ENCODE peak calls at places on chromosomes 12 and 14, in four cellular contexts. C is AG10803, Z is testis, N is HAP-1. S is an unnamed sample.
A peak's percentile ranks its signal among the peaks of the same experiment; 100 is the strongest.

GRCh38 chr14:66141733-66142132 is 344.4 kb upstream of the CCDC196 start:
- DNase-seq in N (no peak), C (no peak), Z (no peak), S (no peak)

GRCh38 chr12:121709478-121709890 is 3.1 kb upstream of the TMEM120B start:
- DNase-seq in N (no peak), Z (no peak), C (peak; percentile 79), S (no peak)

GRCh38 chr14:89813485-89814080 is 140.9 kb downstream of the EFCAB11 start:
- DNase-seq in C (peak; percentile 92), Z (no peak), N (no peak), S (no peak)

GRCh38 chr12:69339999-69340398 is 8.2 kb upstream of the LYZ start:
- DNase-seq in Z (no peak), C (no peak), N (no peak), S (no peak)

GRCh38 chr12:122875590-122876220 is 20.2 kb downstream of the VPS37B start:
- DNase-seq in Z (no peak), N (peak; percentile 67), C (peak; percentile 43), S (no peak)

GRCh38 chr12:124778411-124778810 is 85.3 kb downstream of the SCARB1 start:
- DNase-seq in C (no peak), N (no peak), Z (no peak), S (no peak)

GRCh38 chr12:31890295-31891285 is 68.6 kb upstream of the RESF1 start:
- DNase-seq in Z (no peak), N (no peak), C (no peak), S (no peak)

GRCh38 chr12:113056631-113057488 is at the start of gene DTX1:
- DNase-seq in Z (peak; percentile 58), C (no peak), N (no peak), S (no peak)

GRCh38 chr12:39872425-39872824 is 233.5 kb downstream of the SLC2A13 start:
- DNase-seq in C (no peak), Z (no peak), N (no peak), S (no peak)

GRCh38 chr14:102928412-102929348 is 6.2 kb downstream of the AMN start:
- DNase-seq in N (no peak), Z (peak; percentile 66), C (peak; percentile 17), S (no peak)

GRCh38 chr12:53474819-53475218 is 22.9 kb downstream of the PCBP2 start:
- DNase-seq in N (no peak), Z (no peak), C (no peak), S (no peak)

GRCh38 chr12:79155703-79156102 is 291.1 kb downstream of the SYT1 start:
- DNase-seq in N (no peak), C (peak; percentile 54), Z (no peak), S (no peak)

GRCh38 chr12:2933586-2933985 is 25.6 kb upstream of the TEAD4 start:
- DNase-seq in N (no peak), C (no peak), Z (no peak), S (no peak)

GRCh38 chr12:4107436-4107878 is 166.1 kb upstream of the CCND2 start:
- DNase-seq in C (peak; percentile 39), N (peak; percentile 31), Z (peak; percentile 44), S (peak; percentile 58)

GRCh38 chr12:34363050-34363673 is 340.9 kb downstream of the ALG10 start:
- DNase-seq in Z (no peak), N (no peak), C (no peak), S (no peak)

GRCh38 chr12:24111101-24111500 is 161.6 kb upstream of the SOX5 start:
- DNase-seq in Z (no peak), N (no peak), C (no peak), S (no peak)

GRCh38 chr12:15627995-15628945 is 160.9 kb downstream of the EPS8 start:
- DNase-seq in Z (no peak), C (peak; percentile 85), N (no peak), S (no peak)

GRCh38 chr12:15632708-15633107 is 156.5 kb downstream of the EPS8 start:
- DNase-seq in C (no peak), Z (no peak), N (no peak), S (no peak)

GRCh38 chr12:15631007-15631715 is 158.0 kb downstream of the EPS8 start:
- DNase-seq in Z (no peak), N (no peak), C (peak; percentile 65), S (no peak)

GRCh38 chr12:15629761-15630160 is 159.4 kb downstream of the EPS8 start:
- DNase-seq in N (no peak), C (peak; percentile 63), Z (no peak), S (no peak)

GRCh38 chr12:15629108-15629507 is 160.1 kb downstream of the EPS8 start:
- DNase-seq in Z (peak; percentile 87), C (peak; percentile 94), N (no peak), S (no peak)
- H3K4me3 ChIP-seq in Z (no peak overlapping the region), C (no peak overlapping the region), N (no peak overlapping the region), S (no peak overlapping the region)

GRCh38 chr14:22476005-22476751 is 112.8 kb downstream of the DAD1 start:
- DNase-seq in Z (no peak), N (no peak), C (no peak), S (no peak)
- H3K4me3 ChIP-seq in Z (no peak overlapping the region), N (no peak overlapping the region), C (no peak overlapping the region), S (no peak overlapping the region)

GRCh38 chr12:88638388-88638787 is 58.1 kb upstream of the KITLG start:
- DNase-seq in C (peak; percentile 6), Z (no peak), N (peak; percentile 19), S (no peak)
- H3K4me3 ChIP-seq in C (no peak overlapping the region), Z (no peak overlapping the region), N (no peak overlapping the region), S (no peak overlapping the region)

GRCh38 chr12:6952860-6953416 is 1.8 kb downstream of the PTPN6 start:
- DNase-seq in Z (no peak), N (no peak), C (no peak), S (no peak)
- H3K4me3 ChIP-seq in Z (no peak overlapping the region), N (no peak overlapping the region), C (no peak overlapping the region), S (no peak overlapping the region)

S was measured in iPS DF 6.9.